ENCODE peak calls at places on chromosome 6, in nine cellular contexts. T is right lobe of liver, H is H1, W is tibial artery, P is colonic mucosa, B is fibroblast of lung, M is pancreas, D is A673, A is upper lobe of right lung. S is an unnamed sample. For H3K36me3, the result is how much of the 10 kb centered on the place peaks cover.

GRCh38 chr6:170433163-170434095 is 119.7 kb downstream of the PSMB1 start:
- DNase-seq in T (no peak), H (no peak), W (no peak), P (no peak), B (no peak), M (no peak), D (no peak), A (peak), S (no peak)

GRCh38 chr6:20702366-20702765 is 168.1 kb downstream of the CDKAL1 start:
- DNase-seq in T (no peak), H (no peak), W (no peak), P (no peak), B (no peak), M (no peak), D (no peak), A (no peak), S (no peak)

GRCh38 chr6:56250266-56250665 is 2.9 kb upstream of the COL21A1 start:
- DNase-seq in T (no peak), H (no peak), W (no peak), P (no peak), B (no peak), M (no peak), D (no peak), A (no peak), S (no peak)

GRCh38 chr6:39049575-39050283 is 1.1 kb downstream of the GLP1R start:
- DNase-seq in T (no peak), H (no peak), W (no peak), P (no peak), B (no peak), M (no peak), D (no peak), A (peak), S (no peak)

GRCh38 chr6:32086661-32087573 is 22.2 kb downstream of the TNXB start:
- DNase-seq in T (no peak), H (peak), W (no peak), P (no peak), B (peak), M (no peak), D (peak), A (no peak), S (no peak)

GRCh38 chr6:78861509-78861908 is 5.8 kb upstream of the IRAK1BP1 start:
- DNase-seq in T (no peak), H (no peak), W (no peak), P (no peak), B (no peak), M (no peak), D (no peak), A (no peak), S (no peak)

GRCh38 chr6:99241905-99242534 is 107.5 kb downstream of the FAXC start:
- DNase-seq in T (no peak), H (peak), W (no peak), P (no peak), B (peak), M (no peak), D (peak), A (no peak), S (no peak)

GRCh38 chr6:70672549-70672948 is 4.9 kb downstream of the SMAP1 start:
- DNase-seq in T (no peak), H (no peak), W (no peak), P (peak), B (no peak), M (no peak), D (no peak), A (no peak), S (no peak)

GRCh38 chr6:7758456-7758855 is 32.6 kb downstream of the BMP6 start:
- DNase-seq in T (no peak), H (no peak), W (no peak), P (no peak), B (peak), M (no peak), D (no peak), A (no peak), S (no peak)

GRCh38 chr6:83708970-83709747 is at the start of gene SNAP91:
- DNase-seq in T (peak), H (peak), W (no peak), P (no peak), B (no peak), M (no peak), D (peak), A (peak), S (no peak)

GRCh38 chr6:32114853-32115252 is 5.7 kb upstream of the TNXB start:
- DNase-seq in T (no peak), H (no peak), W (no peak), P (no peak), B (no peak), M (no peak), D (no peak), A (no peak), S (no peak)

GRCh38 chr6:18245079-18245478 is 19.3 kb downstream of the DEK start:
- DNase-seq in T (no peak), H (no peak), W (no peak), P (no peak), B (no peak), M (no peak), D (no peak), A (no peak), S (no peak)

GRCh38 chr6:75882734-75883133 is 133.7 kb downstream of the MYO6 start:
- DNase-seq in T (no peak), H (no peak), W (no peak), P (no peak), B (peak), M (no peak), D (no peak), A (no peak), S (no peak)

DNA sequence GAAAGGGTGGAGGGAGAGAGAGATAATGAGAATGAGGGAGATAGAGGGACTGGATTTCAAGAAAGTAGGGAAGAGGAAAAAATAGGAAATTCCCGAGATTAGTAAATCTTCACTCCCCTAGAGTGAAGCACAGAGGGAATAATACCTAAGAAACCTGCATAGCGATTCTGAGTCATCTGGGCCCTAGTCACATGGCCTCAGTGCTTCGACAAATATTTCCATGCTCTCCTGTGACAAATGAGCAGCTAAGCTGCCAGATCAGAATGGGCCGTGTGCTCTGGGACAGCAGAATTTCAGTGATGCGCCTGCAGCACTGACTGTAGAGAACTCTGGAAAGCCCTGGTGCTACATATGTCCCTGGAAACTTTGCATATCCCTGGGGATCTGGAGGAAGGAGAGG is 48.6 kb upstream of the GRIK2 start:
- DNase-seq in T (no peak), H (no peak), W (no peak), P (no peak), B (no peak), M (no peak), D (no peak), A (no peak), S (no peak)
- TF ChIP-seq CTCF in T (no peak), H (no peak), W (no peak), P (no peak), B (no peak), M (no peak), D (no peak), A (no peak), S (no peak)

DNA sequence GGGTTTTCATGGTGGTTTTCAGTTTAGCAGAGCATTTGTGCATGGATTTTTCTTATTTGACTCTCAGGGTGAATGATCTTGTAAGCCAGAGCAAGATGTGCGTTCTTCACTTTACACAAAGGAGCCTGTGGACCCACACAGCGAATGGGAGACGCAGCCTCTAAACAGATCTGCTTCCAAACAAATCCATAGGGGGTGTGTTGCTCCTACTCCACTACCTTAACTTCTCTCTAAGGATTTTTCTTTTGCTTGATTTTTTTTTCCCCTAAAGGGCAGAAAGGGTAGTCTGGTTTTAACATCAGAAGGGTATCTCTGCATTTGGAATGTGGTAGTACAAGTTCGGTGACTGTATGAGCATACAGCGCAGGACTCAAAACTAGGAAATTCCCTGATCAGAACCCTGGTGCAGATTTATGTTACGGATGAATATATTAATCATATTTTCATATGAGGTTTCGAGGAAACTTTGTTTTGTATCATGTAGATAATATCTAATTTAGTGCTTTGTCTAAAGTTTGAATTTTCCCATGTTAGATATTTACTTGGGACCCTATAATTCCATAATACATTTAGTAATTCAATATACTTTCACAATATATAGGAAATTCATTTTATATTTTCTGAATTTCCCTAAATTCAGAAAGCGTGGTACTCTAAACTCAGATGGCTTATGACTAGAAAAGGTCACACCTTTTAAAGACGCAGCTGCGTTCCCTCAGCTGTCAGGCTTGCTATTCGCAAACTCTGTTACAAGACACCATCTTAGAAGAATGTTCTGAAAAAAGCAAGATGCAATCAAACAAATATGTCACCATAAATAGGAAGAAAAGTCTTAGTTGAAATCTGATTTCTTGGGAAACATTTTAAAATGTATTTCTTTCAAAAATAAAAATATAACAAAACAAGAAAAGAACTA is 196.9 kb downstream of the TMEM242 start:
- DNase-seq in T (no peak), H (peak), W (no peak), P (no peak), B (no peak), M (no peak), D (no peak), A (no peak), S (no peak)
- H3K36me3 ChIP-seq in T (under half), H (under half), W (under half), P (under half), B (under half), M (under half), D (under half), A (under half), S (under half)

GRCh38 chr6:111199935-111200822 is 112.9 kb downstream of the SLC16A10 start:
- DNase-seq in T (no peak), H (no peak), W (no peak), P (no peak), B (no peak), M (no peak), D (no peak), A (no peak), S (no peak)
- H3K27ac ChIP-seq in T (peak), H (no peak), W (no peak), P (peak), B (no peak), M (peak), D (no peak), A (no peak), S (no peak)

DNA sequence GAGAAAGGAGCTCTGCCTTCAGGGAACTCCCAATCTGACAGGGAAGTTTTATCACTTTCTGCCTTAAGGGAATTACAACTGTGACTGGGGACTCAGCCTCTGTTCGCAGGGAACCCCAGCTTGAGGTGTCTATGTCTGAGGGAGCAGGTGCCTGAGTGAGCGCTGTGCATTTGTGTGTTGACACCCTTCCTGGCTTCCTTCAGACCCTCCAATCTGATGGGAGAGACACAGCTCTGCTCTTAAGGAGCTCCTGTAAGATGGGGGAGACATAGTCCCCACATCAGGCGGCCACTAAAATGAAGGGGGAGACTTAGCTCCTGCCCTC is 62.3 kb downstream of the MRPL14 start:
- DNase-seq in T (no peak), H (no peak), W (no peak), P (no peak), B (no peak), M (no peak), D (no peak), A (no peak), S (no peak)
- TF ChIP-seq CTCF in T (no peak), H (no peak), W (no peak), P (no peak), B (no peak), M (no peak), D (no peak), A (no peak), S (no peak)

DNA sequence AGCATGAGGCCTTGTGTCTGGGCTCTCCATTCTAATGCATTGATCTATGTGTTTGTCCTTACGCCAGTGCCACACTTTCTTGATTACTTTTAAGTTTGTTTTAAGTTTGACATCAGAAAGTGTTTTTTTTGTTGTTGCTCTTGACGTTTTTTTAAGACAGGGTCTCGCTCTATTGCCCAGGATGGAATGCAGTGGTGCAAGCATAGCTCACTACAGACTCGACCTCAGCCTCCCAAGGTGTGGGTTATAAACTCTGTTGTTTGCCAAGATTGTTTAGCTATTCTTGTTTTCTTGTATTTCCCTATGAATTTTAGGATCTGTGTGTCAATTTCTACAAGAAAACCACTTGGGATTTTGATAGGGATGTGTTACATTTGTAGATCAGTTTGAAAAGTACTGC is 5.6 kb downstream of the MCUR1 start:
- DNase-seq in T (no peak), H (no peak), W (no peak), P (no peak), B (no peak), M (no peak), D (no peak), A (no peak), S (no peak)
- H3K36me3 ChIP-seq in T (under half), H (under half), W (under half), P (under half), B (under half), M (under half), D (under half), A (under half), S (under half)

DNA sequence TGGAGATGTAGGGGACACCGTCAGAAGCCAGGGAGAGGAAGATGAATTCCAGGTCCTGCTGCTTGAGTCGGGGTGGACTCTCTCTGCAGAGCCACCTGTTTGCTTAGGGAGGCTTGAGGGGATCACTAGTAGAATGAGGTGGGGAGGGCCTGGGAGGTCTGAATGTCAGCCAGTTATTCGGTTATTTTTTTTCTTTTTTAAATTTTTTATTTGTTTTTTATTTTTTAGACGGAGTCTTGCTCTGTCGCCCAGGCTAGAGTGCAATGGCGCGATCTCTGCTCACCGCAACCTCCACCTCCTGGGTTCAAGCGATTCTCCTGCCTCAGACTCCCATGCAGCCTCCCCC is 8.4 kb downstream of the TEAD3 start:
- DNase-seq in T (no peak), H (no peak), W (no peak), P (no peak), B (no peak), M (no peak), D (no peak), A (no peak), S (no peak)
- H3K27ac ChIP-seq in T (no peak), H (no peak), W (peak), P (peak), B (peak), M (peak), D (no peak), A (no peak), S (peak)

DNA sequence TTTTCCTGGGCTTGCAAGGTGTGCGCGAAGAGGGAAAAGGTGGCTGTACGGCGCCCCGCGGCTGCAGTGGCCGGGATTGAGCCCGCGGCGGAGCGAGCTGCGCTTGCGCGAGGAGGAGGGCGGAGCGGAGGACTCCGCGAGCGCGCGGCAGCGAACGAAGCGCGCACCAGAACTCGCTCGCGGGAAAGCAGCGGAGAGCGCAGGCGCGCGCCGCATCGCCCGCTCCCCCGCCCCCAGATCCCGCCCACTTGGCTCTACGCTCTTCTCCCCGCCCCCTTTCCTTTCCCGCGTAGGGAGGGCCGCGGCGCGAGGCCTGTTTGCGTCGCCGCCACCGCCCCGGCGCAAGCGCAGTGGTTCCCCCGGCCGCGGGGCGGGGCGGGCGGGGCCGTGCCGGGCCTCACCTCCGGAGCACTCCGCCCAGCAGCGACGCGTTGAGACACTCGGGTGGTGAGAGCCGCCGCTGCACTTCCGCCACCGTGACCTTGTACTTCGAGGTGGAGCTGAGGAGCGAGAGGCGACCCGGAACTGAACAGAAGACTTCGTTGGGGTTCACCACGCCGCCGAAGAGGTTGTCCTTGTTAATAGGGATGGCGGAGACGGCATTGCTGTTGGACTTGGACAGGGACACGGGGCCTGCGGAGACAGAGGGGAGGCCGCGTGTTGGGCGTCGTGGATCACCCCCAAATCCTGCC is 10.6 kb downstream of the TFAP2A start:
- DNase-seq in T (peak), H (peak), W (peak), P (peak), B (peak), M (peak), D (peak), A (peak), S (peak)
- TF ChIP-seq CTCF in T (peak), H (peak), W (no peak), P (peak), B (peak), M (peak), D (peak), A (peak), S (peak)

DNA sequence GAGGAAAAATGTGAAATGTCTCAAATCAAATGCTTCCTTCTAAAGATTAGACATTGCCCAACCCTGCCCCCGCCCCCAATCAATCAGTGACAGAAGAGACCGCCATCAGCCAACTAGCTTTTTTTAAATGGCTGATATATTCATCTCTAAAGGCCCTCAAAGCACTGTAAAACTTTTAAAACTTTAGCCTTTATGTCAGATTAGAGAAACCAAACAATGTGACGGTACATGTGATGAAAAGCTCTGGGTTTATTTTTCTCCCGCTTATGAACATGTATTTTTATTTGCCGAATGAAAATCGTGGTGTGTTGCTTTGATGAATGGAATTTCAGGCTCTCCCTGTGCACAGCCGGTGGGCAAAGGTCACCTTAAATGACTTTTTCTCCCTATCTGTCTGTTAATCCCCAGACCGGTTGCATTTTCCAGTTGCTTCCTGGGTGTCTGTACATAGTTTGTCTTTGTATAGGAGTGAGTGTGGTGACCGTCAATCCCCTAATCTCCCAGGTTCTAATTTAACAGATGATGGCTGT is 38.5 kb downstream of the TBC1D7 start:
- DNase-seq in T (peak), H (no peak), W (no peak), P (peak), B (no peak), M (peak), D (no peak), A (no peak), S (no peak)
- H3K36me3 ChIP-seq in T (under half), H (under half), W (half or more), P (under half), B (under half), M (under half), D (under half), A (under half), S (half or more)

GRCh38 chr6:165676435-165677068 is 13.5 kb upstream of the PDE10A start:
- DNase-seq in T (peak), H (no peak), W (no peak), P (no peak), B (peak), M (no peak), D (no peak), A (no peak), S (peak)
- H3K27ac ChIP-seq in T (no peak), H (no peak), W (no peak), P (no peak), B (no peak), M (no peak), D (no peak), A (no peak), S (peak)

GRCh38 chr6:37536462-37537225 is 37.0 kb upstream of the CCDC167 start:
- DNase-seq in T (no peak), H (no peak), W (no peak), P (no peak), B (no peak), M (no peak), D (no peak), A (no peak), S (no peak)

GRCh38 chr6:37539706-37540352 is 40.1 kb upstream of the CCDC167 start:
- DNase-seq in T (no peak), H (no peak), W (no peak), P (no peak), B (no peak), M (no peak), D (no peak), A (no peak), S (no peak)

GRCh38 chr6:37535701-37536461 is 36.2 kb upstream of the CCDC167 start:
- DNase-seq in T (no peak), H (peak), W (no peak), P (no peak), B (no peak), M (no peak), D (no peak), A (no peak), S (no peak)

GRCh38 chr6:37540390-37540789 is 40.7 kb upstream of the CCDC167 start:
- DNase-seq in T (no peak), H (no peak), W (no peak), P (no peak), B (no peak), M (no peak), D (no peak), A (no peak), S (no peak)

DNA sequence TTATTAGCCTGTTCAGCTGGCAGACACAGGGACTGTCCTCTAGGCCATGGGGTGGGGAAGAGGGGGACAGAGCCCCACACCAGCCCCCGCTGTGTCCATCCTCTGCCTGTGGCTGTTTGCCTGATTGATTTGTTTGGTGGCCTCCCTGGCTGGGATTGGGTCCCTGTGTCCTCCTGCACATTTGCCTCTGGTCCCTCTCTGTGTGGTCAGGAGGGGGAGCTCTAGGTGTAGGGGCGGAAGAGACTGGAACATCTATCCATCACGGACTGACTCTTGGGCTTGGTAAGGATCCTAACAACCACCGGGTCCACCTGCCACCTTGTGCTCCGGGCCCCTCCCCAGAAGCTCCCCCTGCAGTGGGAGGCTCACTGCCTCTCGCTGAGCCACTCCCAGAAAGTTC is 38.4 kb upstream of the CCDC167 start:
- DNase-seq in T (no peak), H (peak), W (no peak), P (no peak), B (no peak), M (no peak), D (peak), A (no peak), S (no peak)
- TF ChIP-seq CTCF in T (peak), H (peak), W (no peak), P (no peak), B (peak), M (no peak), D (no peak), A (no peak), S (peak)

S was measured in left ventricle myocardium inferior.